ENCODE peak calls at places on chromosomes 12 and 14, in nine cellular contexts. One of them, this sample, is unnamed. For H3K36me3, the result is how much of the 10 kb centered on the place peaks cover.

GRCh38 chr12:22287776-22288621 is 46.5 kb downstream of the ST8SIA1 start:
- DNase-seq in GM23248: peak
- DNase-seq in lung: no peak
- DNase-seq in pancreas: no peak
- DNase-seq in left ventricle myocardium inferior: no peak
- DNase-seq in right lobe of liver: no peak
- DNase-seq in brain microvascular endothelial cell: peak
- DNase-seq in spleen: no peak
- DNase-seq in mesendoderm: peak
- DNase-seq in this sample: peak

GRCh38 chr14:90795744-90796143 is 20.5 kb downstream of the TTC7B start:
- DNase-seq in GM23248: peak
- DNase-seq in lung: no peak
- DNase-seq in pancreas: no peak
- DNase-seq in left ventricle myocardium inferior: no peak
- DNase-seq in right lobe of liver: no peak
- DNase-seq in brain microvascular endothelial cell: peak
- DNase-seq in spleen: no peak
- DNase-seq in mesendoderm: no peak
- DNase-seq in this sample: peak

GRCh38 chr12:5514545-5514944 is 82.6 kb downstream of the NTF3 start:
- DNase-seq in GM23248: no peak
- DNase-seq in lung: no peak
- DNase-seq in pancreas: no peak
- DNase-seq in left ventricle myocardium inferior: no peak
- DNase-seq in right lobe of liver: no peak
- DNase-seq in brain microvascular endothelial cell: no peak
- DNase-seq in spleen: no peak
- DNase-seq in mesendoderm: no peak
- DNase-seq in this sample: no peak

GRCh38 chr14:55136868-55137785 is 8.1 kb downstream of the LGALS3 start:
- DNase-seq in GM23248: peak
- DNase-seq in lung: peak
- DNase-seq in pancreas: peak
- DNase-seq in left ventricle myocardium inferior: peak
- DNase-seq in right lobe of liver: no peak
- DNase-seq in brain microvascular endothelial cell: peak
- DNase-seq in spleen: no peak
- DNase-seq in mesendoderm: no peak
- DNase-seq in this sample: no peak

GRCh38 chr14:89384023-89384422 is 33.0 kb downstream of the FOXN3 start:
- DNase-seq in GM23248: no peak
- DNase-seq in lung: no peak
- DNase-seq in pancreas: no peak
- DNase-seq in left ventricle myocardium inferior: no peak
- DNase-seq in right lobe of liver: no peak
- DNase-seq in brain microvascular endothelial cell: no peak
- DNase-seq in spleen: peak
- DNase-seq in mesendoderm: no peak
- DNase-seq in this sample: no peak

GRCh38 chr14:60133487-60133886 is 31.7 kb downstream of the DHRS7 start:
- DNase-seq in GM23248: peak
- DNase-seq in lung: no peak
- DNase-seq in pancreas: no peak
- DNase-seq in left ventricle myocardium inferior: no peak
- DNase-seq in right lobe of liver: no peak
- DNase-seq in brain microvascular endothelial cell: no peak
- DNase-seq in spleen: no peak
- DNase-seq in mesendoderm: no peak
- DNase-seq in this sample: no peak

GRCh38 chr12:108854453-108855283 is 2.7 kb downstream of the SSH1 start:
- DNase-seq in GM23248: peak
- DNase-seq in lung: no peak
- DNase-seq in pancreas: peak
- DNase-seq in left ventricle myocardium inferior: no peak
- DNase-seq in right lobe of liver: no peak
- DNase-seq in brain microvascular endothelial cell: peak
- DNase-seq in spleen: peak
- DNase-seq in mesendoderm: no peak
- DNase-seq in this sample: peak

GRCh38 chr14:56888274-56888673 is 78.0 kb upstream of the OTX2 start:
- DNase-seq in GM23248: no peak
- DNase-seq in lung: no peak
- DNase-seq in pancreas: no peak
- DNase-seq in left ventricle myocardium inferior: no peak
- DNase-seq in right lobe of liver: no peak
- DNase-seq in brain microvascular endothelial cell: no peak
- DNase-seq in spleen: no peak
- DNase-seq in mesendoderm: no peak
- DNase-seq in this sample: no peak

GRCh38 chr14:23727566-23728335 is 91.6 kb downstream of the DHRS2 start:
- DNase-seq in GM23248: peak
- DNase-seq in lung: no peak
- DNase-seq in pancreas: no peak
- DNase-seq in left ventricle myocardium inferior: no peak
- DNase-seq in right lobe of liver: no peak
- DNase-seq in brain microvascular endothelial cell: peak
- DNase-seq in spleen: no peak
- DNase-seq in mesendoderm: peak
- DNase-seq in this sample: no peak

GRCh38 chr14:63045234-63045611 is at the start of gene KCNH5:
- DNase-seq in GM23248: peak
- DNase-seq in lung: no peak
- DNase-seq in pancreas: peak
- DNase-seq in left ventricle myocardium inferior: peak
- DNase-seq in right lobe of liver: no peak
- DNase-seq in brain microvascular endothelial cell: peak
- DNase-seq in spleen: no peak
- DNase-seq in mesendoderm: peak
- DNase-seq in this sample: peak

GRCh38 chr12:72271741-72272661 is at the start of gene TRHDE:
- DNase-seq in GM23248: peak
- DNase-seq in lung: no peak
- DNase-seq in pancreas: peak
- DNase-seq in left ventricle myocardium inferior: no peak
- DNase-seq in right lobe of liver: peak
- DNase-seq in brain microvascular endothelial cell: peak
- DNase-seq in spleen: peak
- DNase-seq in mesendoderm: peak
- DNase-seq in this sample: peak

GRCh38 chr12:27305673-27306504 is 26.7 kb upstream of the BMAL2 start:
- DNase-seq in GM23248: peak
- DNase-seq in lung: no peak
- DNase-seq in pancreas: no peak
- DNase-seq in left ventricle myocardium inferior: no peak
- DNase-seq in right lobe of liver: no peak
- DNase-seq in brain microvascular endothelial cell: no peak
- DNase-seq in spleen: no peak
- DNase-seq in mesendoderm: peak
- DNase-seq in this sample: no peak

GRCh38 chr12:26152507-26153102 is 27.8 kb upstream of the BHLHE41 start:
- DNase-seq in GM23248: no peak
- DNase-seq in lung: no peak
- DNase-seq in pancreas: no peak
- DNase-seq in left ventricle myocardium inferior: no peak
- DNase-seq in right lobe of liver: no peak
- DNase-seq in brain microvascular endothelial cell: no peak
- DNase-seq in spleen: no peak
- DNase-seq in mesendoderm: no peak
- DNase-seq in this sample: no peak

GRCh38 chr14:65079201-65079600 is 23.1 kb downstream of the MAX start:
- DNase-seq in GM23248: no peak
- DNase-seq in lung: no peak
- DNase-seq in pancreas: no peak
- DNase-seq in left ventricle myocardium inferior: no peak
- DNase-seq in right lobe of liver: no peak
- DNase-seq in brain microvascular endothelial cell: no peak
- DNase-seq in spleen: no peak
- DNase-seq in mesendoderm: no peak
- DNase-seq in this sample: no peak

GRCh38 chr14:65075628-65076325 is 26.5 kb downstream of the MAX start:
- DNase-seq in GM23248: no peak
- DNase-seq in lung: no peak
- DNase-seq in pancreas: no peak
- DNase-seq in left ventricle myocardium inferior: no peak
- DNase-seq in right lobe of liver: no peak
- DNase-seq in brain microvascular endothelial cell: no peak
- DNase-seq in spleen: no peak
- DNase-seq in mesendoderm: no peak
- DNase-seq in this sample: no peak

GRCh38 chr14:65079788-65080187 is 22.5 kb downstream of the MAX start:
- DNase-seq in GM23248: no peak
- DNase-seq in lung: no peak
- DNase-seq in pancreas: no peak
- DNase-seq in left ventricle myocardium inferior: no peak
- DNase-seq in right lobe of liver: no peak
- DNase-seq in brain microvascular endothelial cell: no peak
- DNase-seq in spleen: no peak
- DNase-seq in mesendoderm: peak
- DNase-seq in this sample: no peak

GRCh38 chr14:65074449-65075155 is 27.7 kb downstream of the MAX start:
- DNase-seq in GM23248: no peak
- DNase-seq in lung: no peak
- DNase-seq in pancreas: no peak
- DNase-seq in left ventricle myocardium inferior: no peak
- DNase-seq in right lobe of liver: no peak
- DNase-seq in brain microvascular endothelial cell: no peak
- DNase-seq in spleen: no peak
- DNase-seq in mesendoderm: no peak
- DNase-seq in this sample: no peak

GRCh38 chr14:65077318-65077717 is 25.0 kb downstream of the MAX start:
- DNase-seq in GM23248: no peak
- DNase-seq in lung: no peak
- DNase-seq in pancreas: no peak
- DNase-seq in left ventricle myocardium inferior: no peak
- DNase-seq in right lobe of liver: no peak
- DNase-seq in brain microvascular endothelial cell: no peak
- DNase-seq in spleen: no peak
- DNase-seq in mesendoderm: no peak
- DNase-seq in this sample: no peak
- H3K36me3 ChIP-seq in GM23248: half or more
- H3K36me3 ChIP-seq in lung: under half
- H3K36me3 ChIP-seq in pancreas: under half
- H3K36me3 ChIP-seq in left ventricle myocardium inferior: under half
- H3K36me3 ChIP-seq in right lobe of liver: under half
- H3K36me3 ChIP-seq in brain microvascular endothelial cell: under half
- H3K36me3 ChIP-seq in spleen: half or more
- H3K36me3 ChIP-seq in mesendoderm: under half
- H3K36me3 ChIP-seq in this sample: under half

GRCh38 chr12:79973774-79974173 is 38.9 kb upstream of the PPP1R12A start:
- DNase-seq in GM23248: no peak
- DNase-seq in lung: no peak
- DNase-seq in pancreas: no peak
- DNase-seq in left ventricle myocardium inferior: no peak
- DNase-seq in right lobe of liver: no peak
- DNase-seq in brain microvascular endothelial cell: no peak
- DNase-seq in spleen: no peak
- DNase-seq in mesendoderm: no peak
- DNase-seq in this sample: no peak
- H3K4me3 ChIP-seq in GM23248: no peak
- H3K4me3 ChIP-seq in lung: no peak
- H3K4me3 ChIP-seq in pancreas: no peak
- H3K4me3 ChIP-seq in left ventricle myocardium inferior: no peak
- H3K4me3 ChIP-seq in right lobe of liver: no peak
- H3K4me3 ChIP-seq in brain microvascular endothelial cell: no peak
- H3K4me3 ChIP-seq in spleen: no peak
- H3K4me3 ChIP-seq in mesendoderm: no peak
- H3K4me3 ChIP-seq in this sample: no peak

GRCh38 chr12:116196226-116196625 is 81.3 kb downstream of the MED13L start:
- DNase-seq in GM23248: no peak
- DNase-seq in lung: no peak
- DNase-seq in pancreas: no peak
- DNase-seq in left ventricle myocardium inferior: no peak
- DNase-seq in right lobe of liver: no peak
- DNase-seq in brain microvascular endothelial cell: no peak
- DNase-seq in spleen: no peak
- DNase-seq in mesendoderm: no peak
- DNase-seq in this sample: no peak
- H3K36me3 ChIP-seq in GM23248: under half
- H3K36me3 ChIP-seq in lung: under half
- H3K36me3 ChIP-seq in pancreas: under half
- H3K36me3 ChIP-seq in left ventricle myocardium inferior: under half
- H3K36me3 ChIP-seq in right lobe of liver: under half
- H3K36me3 ChIP-seq in brain microvascular endothelial cell: under half
- H3K36me3 ChIP-seq in spleen: under half
- H3K36me3 ChIP-seq in mesendoderm: under half
- H3K36me3 ChIP-seq in this sample: under half

DNA sequence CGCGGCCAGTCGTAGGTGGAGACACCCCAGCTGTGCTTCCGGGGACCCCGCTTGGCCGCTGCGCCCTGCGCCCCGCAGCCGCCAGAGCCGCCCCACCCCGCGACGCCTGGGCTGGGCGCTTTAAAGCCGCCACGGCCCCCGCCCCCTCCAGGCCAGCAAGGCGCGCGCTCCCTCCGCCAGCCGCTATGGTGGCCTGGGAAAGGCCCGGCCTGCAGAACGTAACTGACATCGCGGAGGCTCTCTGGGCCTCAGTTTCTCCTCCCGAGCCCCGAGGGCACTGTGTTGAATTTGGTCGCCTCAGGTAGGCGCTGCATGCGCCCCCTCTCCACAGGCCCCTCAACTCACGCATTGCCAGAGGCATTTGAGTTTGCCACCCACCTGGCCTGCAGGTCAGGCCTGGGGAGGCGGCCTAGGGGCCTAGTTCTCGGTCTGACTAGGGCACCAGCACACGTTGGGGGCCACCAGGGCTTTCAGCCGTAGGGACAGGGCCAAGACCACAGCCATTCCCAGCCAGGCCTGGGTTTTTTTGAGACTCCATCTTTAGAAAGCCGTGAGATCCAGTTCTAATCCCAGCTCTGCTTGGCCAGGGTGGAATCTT is at the start of gene NGB:
- DNase-seq in GM23248: no peak
- DNase-seq in lung: no peak
- DNase-seq in pancreas: no peak
- DNase-seq in left ventricle myocardium inferior: no peak
- DNase-seq in right lobe of liver: no peak
- DNase-seq in brain microvascular endothelial cell: no peak
- DNase-seq in spleen: peak
- DNase-seq in mesendoderm: no peak
- DNase-seq in this sample: no peak
- H3K4me3 ChIP-seq in GM23248: no peak
- H3K4me3 ChIP-seq in lung: no peak
- H3K4me3 ChIP-seq in pancreas: no peak
- H3K4me3 ChIP-seq in left ventricle myocardium inferior: peak
- H3K4me3 ChIP-seq in right lobe of liver: no peak
- H3K4me3 ChIP-seq in brain microvascular endothelial cell: no peak
- H3K4me3 ChIP-seq in spleen: no peak
- H3K4me3 ChIP-seq in mesendoderm: no peak
- H3K4me3 ChIP-seq in this sample: no peak

This sample was measured in MG63.